ENCODE peak calls at places on chromosomes 12 and 14, in six cellular contexts. One of them, this sample, is unnamed.

GRCh38 chr14:101183376-101184103 is 280.0 kb upstream of the RTL1 start:
- DNase-seq in ovary: peak; percentile 70
- DNase-seq in DMS153: no peak
- DNase-seq in A549: no peak
- DNase-seq in stimulated activated CD4-positive, alpha-beta T cell treated with anti-CD3 and anti-CD28 coated beads, Interleukin-2, amount 100 ng/mL, for 48 hours: no peak
- DNase-seq in T-cell: no peak
- DNase-seq in this sample: no peak

GRCh38 chr12:122894173-122895121 is 1.5 kb downstream of the VPS37B start:
- DNase-seq in T-cell: no peak
- DNase-seq in DMS153: no peak
- DNase-seq in stimulated activated CD4-positive, alpha-beta T cell treated with anti-CD3 and anti-CD28 coated beads, Interleukin-2, amount 100 ng/mL, for 48 hours: no peak
- DNase-seq in A549: no peak
- DNase-seq in ovary: no peak
- DNase-seq in this sample: no peak

GRCh38 chr12:92602476-92602875 is 100.3 kb upstream of the PLEKHG7 start:
- DNase-seq in A549: no peak
- DNase-seq in T-cell: no peak
- DNase-seq in stimulated activated CD4-positive, alpha-beta T cell treated with anti-CD3 and anti-CD28 coated beads, Interleukin-2, amount 100 ng/mL, for 48 hours: no peak
- DNase-seq in ovary: no peak
- DNase-seq in DMS153: no peak
- DNase-seq in this sample: no peak

GRCh38 chr14:33556382-33557121 is 394.3 kb downstream of the EGLN3 start:
- DNase-seq in A549: no peak
- DNase-seq in T-cell: no peak
- DNase-seq in stimulated activated CD4-positive, alpha-beta T cell treated with anti-CD3 and anti-CD28 coated beads, Interleukin-2, amount 100 ng/mL, for 48 hours: no peak
- DNase-seq in ovary: no peak
- DNase-seq in DMS153: no peak
- DNase-seq in this sample: no peak

GRCh38 chr12:74043343-74043742 is 494.3 kb upstream of the ATXN7L3B start:
- DNase-seq in T-cell: no peak
- DNase-seq in DMS153: no peak
- DNase-seq in A549: peak; percentile 69
- DNase-seq in stimulated activated CD4-positive, alpha-beta T cell treated with anti-CD3 and anti-CD28 coated beads, Interleukin-2, amount 100 ng/mL, for 48 hours: no peak
- DNase-seq in ovary: no peak
- DNase-seq in this sample: no peak

GRCh38 chr12:91910871-91911388 is 234.7 kb downstream of the BTG1 start:
- DNase-seq in T-cell: no peak
- DNase-seq in A549: no peak
- DNase-seq in DMS153: no peak
- DNase-seq in ovary: no peak
- DNase-seq in stimulated activated CD4-positive, alpha-beta T cell treated with anti-CD3 and anti-CD28 coated beads, Interleukin-2, amount 100 ng/mL, for 48 hours: no peak
- DNase-seq in this sample: no peak

GRCh38 chr14:93105362-93105761 is 10.4 kb downstream of the ITPK1 start:
- DNase-seq in stimulated activated CD4-positive, alpha-beta T cell treated with anti-CD3 and anti-CD28 coated beads, Interleukin-2, amount 100 ng/mL, for 48 hours: no peak
- DNase-seq in A549: no peak
- DNase-seq in T-cell: no peak
- DNase-seq in ovary: no peak
- DNase-seq in DMS153: no peak
- DNase-seq in this sample: no peak

GRCh38 chr12:131644481-131644880 is 66.4 kb upstream of the SFSWAP start:
- DNase-seq in A549: no peak
- DNase-seq in T-cell: no peak
- DNase-seq in ovary: no peak
- DNase-seq in stimulated activated CD4-positive, alpha-beta T cell treated with anti-CD3 and anti-CD28 coated beads, Interleukin-2, amount 100 ng/mL, for 48 hours: no peak
- DNase-seq in DMS153: no peak
- DNase-seq in this sample: no peak

GRCh38 chr14:72201645-72202044 is 269.4 kb downstream of the RGS6 start:
- DNase-seq in ovary: no peak
- DNase-seq in stimulated activated CD4-positive, alpha-beta T cell treated with anti-CD3 and anti-CD28 coated beads, Interleukin-2, amount 100 ng/mL, for 48 hours: no peak
- DNase-seq in T-cell: no peak
- DNase-seq in A549: no peak
- DNase-seq in DMS153: no peak
- DNase-seq in this sample: no peak

GRCh38 chr14:100573009-100573756 is 14.0 kb downstream of the BEGAIN start:
- DNase-seq in ovary: no peak
- DNase-seq in stimulated activated CD4-positive, alpha-beta T cell treated with anti-CD3 and anti-CD28 coated beads, Interleukin-2, amount 100 ng/mL, for 48 hours: no peak
- DNase-seq in A549: no peak
- DNase-seq in T-cell: no peak
- DNase-seq in DMS153: no peak
- DNase-seq in this sample: no peak

GRCh38 chr12:80211671-80212070 is 112.3 kb downstream of the OTOGL start:
- DNase-seq in stimulated activated CD4-positive, alpha-beta T cell treated with anti-CD3 and anti-CD28 coated beads, Interleukin-2, amount 100 ng/mL, for 48 hours: no peak
- DNase-seq in A549: no peak
- DNase-seq in T-cell: no peak
- DNase-seq in ovary: no peak
- DNase-seq in DMS153: no peak
- DNase-seq in this sample: no peak

GRCh38 chr12:120994589-120995337 is 16.4 kb downstream of the HNF1A start:
- DNase-seq in stimulated activated CD4-positive, alpha-beta T cell treated with anti-CD3 and anti-CD28 coated beads, Interleukin-2, amount 100 ng/mL, for 48 hours: no peak
- DNase-seq in T-cell: no peak
- DNase-seq in DMS153: no peak
- DNase-seq in A549: no peak
- DNase-seq in ovary: no peak
- DNase-seq in this sample: no peak

GRCh38 chr12:55624056-55624455 is 12.6 kb upstream of the OR10P1 start:
- DNase-seq in T-cell: no peak
- DNase-seq in DMS153: no peak
- DNase-seq in stimulated activated CD4-positive, alpha-beta T cell treated with anti-CD3 and anti-CD28 coated beads, Interleukin-2, amount 100 ng/mL, for 48 hours: no peak
- DNase-seq in A549: no peak
- DNase-seq in ovary: no peak
- DNase-seq in this sample: no peak

GRCh38 chr12:53950789-53951576 is 3.7 kb upstream of the HOXC12 start:
- DNase-seq in DMS153: no peak
- DNase-seq in stimulated activated CD4-positive, alpha-beta T cell treated with anti-CD3 and anti-CD28 coated beads, Interleukin-2, amount 100 ng/mL, for 48 hours: no peak
- DNase-seq in A549: no peak
- DNase-seq in ovary: no peak
- DNase-seq in T-cell: no peak
- DNase-seq in this sample: no peak